ENCODE peak calls at places on chromosomes 13 and 19, in nine cellular contexts. E is hepatocyte, F is lower lobe of right lung, G is choroid plexus epithelial cell, X is GM12865, J is breast epithelium, T is cardiac muscle cell, A is BE2C, D is H1. Y is an unnamed sample.

GRCh38 chr13:111046590-111047141 is 68.4 kb upstream of the ARHGEF7 start:
- DNase-seq in G (peak; percentile 45), F (no peak), J (no peak), X (peak; percentile 73), D (no peak), E (no peak), A (no peak), T (peak; percentile 34), Y (peak; percentile 83)

GRCh38 chr19:10899171-10899653 is 27.9 kb downstream of the CARM1 start:
- DNase-seq in X (no peak), A (peak; percentile 76), T (no peak), J (peak; percentile 94), D (no peak), F (peak; percentile 76), G (no peak), E (no peak), Y (no peak)

GRCh38 chr13:28179974-28180373 is 41.6 kb downstream of the PAN3 start:
- DNase-seq in E (no peak), A (no peak), D (no peak), X (no peak), F (no peak), T (no peak), J (no peak), G (no peak), Y (no peak)

GRCh38 chr13:46992383-46992952 is 95.6 kb upstream of the HTR2A start:
- DNase-seq in E (no peak), T (peak; percentile 50), A (peak; percentile 23), F (no peak), G (peak; percentile 52), J (no peak), D (no peak), X (peak; percentile 62), Y (no peak)

GRCh38 chr19:18223860-18224524 is 2.2 kb downstream of the PDE4C start:
- DNase-seq in E (peak; percentile 64), D (peak; percentile 100), X (peak; percentile 39), A (peak; percentile 77), G (no peak), J (no peak), F (peak; percentile 70), T (peak; percentile 54), Y (peak; percentile 73)

GRCh38 chr13:57996717-57997116 is 365.2 kb downstream of the PCDH17 start:
- DNase-seq in T (peak; percentile 2), D (no peak), F (no peak), E (peak; percentile 8), G (peak; percentile 7), A (no peak), X (no peak), J (no peak), Y (no peak)

GRCh38 chr13:99322297-99323103 is 15.3 kb upstream of the GPR183 start:
- DNase-seq in X (peak; percentile 85), F (no peak), G (peak; percentile 88), A (no peak), T (peak; percentile 70), E (no peak), J (no peak), D (no peak), Y (peak; percentile 72)

GRCh38 chr19:28691683-28692082 is 521.3 kb downstream of the UQCRFS1 start:
- DNase-seq in F (no peak), A (no peak), D (no peak), T (peak; percentile 19), G (peak; percentile 34), X (no peak), E (no peak), J (no peak), Y (no peak)

GRCh38 chr13:51838235-51838846 is 6.6 kb downstream of the TMEM272 start:
- DNase-seq in J (no peak), D (no peak), X (no peak), E (no peak), A (no peak), F (no peak), T (peak; percentile 50), G (peak; percentile 67), Y (no peak)

GRCh38 chr13:40181203-40181845 is 485.1 kb downstream of the FOXO1 start:
- DNase-seq in T (peak; percentile 92), J (no peak), A (no peak), E (peak; percentile 73), X (no peak), D (no peak), G (peak; percentile 95), F (no peak), Y (no peak)

GRCh38 chr13:98265669-98266551 is 88.8 kb upstream of the RNF113B start:
- DNase-seq in A (no peak), F (no peak), E (peak; percentile 59), G (no peak), T (no peak), X (no peak), J (no peak), D (no peak), Y (no peak)

GRCh38 chr19:41531438-41532311 is 44.3 kb upstream of the CEACAM21 start:
- DNase-seq in F (peak; percentile 84), A (no peak), G (peak; percentile 81), J (peak; percentile 83), X (peak; percentile 89), T (peak; percentile 95), E (no peak), D (no peak), Y (peak; percentile 72)

GRCh38 chr19:52297601-52298358 is 811 bp downstream of the ZNF480 start:
- DNase-seq in A (no peak), F (no peak), E (no peak), J (no peak), X (no peak), T (peak; percentile 8), G (no peak), D (no peak), Y (no peak)

GRCh38 chr13:41060723-41061074 is 610 bp upstream of the WBP4 start:
- DNase-seq in A (peak; percentile 88), X (peak; percentile 94), F (peak; percentile 93), G (peak; percentile 73), E (peak; percentile 94), J (peak; percentile 82), T (peak; percentile 90), D (peak; percentile 90), Y (peak; percentile 76)

GRCh38 chr13:99344610-99345208 is 37.5 kb upstream of the GPR183 start:
- DNase-seq in X (no peak), D (peak; percentile 11), T (no peak), J (no peak), E (no peak), F (no peak), G (no peak), A (no peak), Y (no peak)

GRCh38 chr19:19817357-19817756 is 4.2 kb downstream of the ZNF506 start:
- DNase-seq in T (no peak), X (no peak), E (no peak), D (no peak), A (no peak), G (no peak), J (no peak), F (no peak), Y (no peak)

GRCh38 chr19:10418281-10419199 is 1.8 kb upstream of the PDE4A start:
- DNase-seq in D (peak; percentile 53), E (peak; percentile 17), X (no peak), J (no peak), T (peak; percentile 28), F (no peak), G (peak; percentile 29), A (peak; percentile 75), Y (peak; percentile 45)

GRCh38 chr13:111511805-111512504 is 191.5 kb downstream of the TEX29 start:
- DNase-seq in E (no peak), X (no peak), G (no peak), A (no peak), J (no peak), F (no peak), T (no peak), D (no peak), Y (no peak)

DNA sequence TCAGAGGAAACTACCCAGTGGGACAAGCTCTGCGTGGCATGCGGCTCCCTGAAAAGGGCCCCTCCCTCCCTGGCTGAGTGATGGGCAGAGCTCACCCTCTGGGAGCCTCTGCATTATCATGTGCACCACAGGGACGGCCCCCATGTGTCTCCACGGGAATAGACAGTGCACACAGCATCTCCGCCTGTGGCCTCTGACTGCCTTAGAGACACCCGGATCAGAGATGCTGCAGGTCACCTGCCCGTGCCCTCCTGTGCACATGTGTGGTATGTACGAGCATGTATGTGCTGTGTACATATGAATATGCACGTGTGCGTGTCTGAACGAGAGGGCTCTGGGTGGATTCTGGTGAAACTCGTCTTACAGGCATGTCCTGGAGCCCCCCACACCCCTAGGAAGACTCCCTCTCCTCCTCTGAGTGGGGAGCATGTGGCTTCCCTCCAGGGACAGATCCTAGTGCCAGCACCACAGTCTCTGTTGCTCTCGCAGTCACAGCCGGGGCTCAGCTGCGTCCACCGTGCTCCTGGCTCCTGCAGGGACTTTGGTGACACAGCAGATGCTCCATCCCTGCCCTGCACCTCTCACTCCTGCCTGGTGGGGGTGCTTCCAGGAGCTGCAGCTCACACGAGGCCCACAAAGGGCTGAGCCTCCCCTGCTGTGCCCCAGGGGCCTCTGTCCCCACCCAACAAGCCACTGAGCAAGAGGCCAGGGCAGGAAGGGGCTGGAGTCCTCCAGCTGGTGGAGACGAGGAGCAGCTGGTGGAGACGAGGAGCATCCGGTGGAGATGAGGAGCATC is 19.6 kb downstream of the C13orf46 start:
- DNase-seq in F (peak; percentile 32), D (no peak), E (no peak), X (no peak), T (no peak), J (no peak), A (peak; percentile 2), G (no peak), Y (no peak)
- TF ChIP-seq CTCF in F (no peak), D (no peak), E (no peak), X (peak; percentile 1), T (no peak), J (no peak), A (no peak), G (peak; percentile 15), Y (no peak)

GRCh38 chr19:4119763-4120162 is 4.2 kb downstream of the MAP2K2 start:
- DNase-seq in F (no peak), G (no peak), J (no peak), A (no peak), T (no peak), E (no peak), X (no peak), D (no peak), Y (no peak)
- TF ChIP-seq CTCF in F (no peak), G (no peak), J (no peak), A (no peak), T (no peak), E (no peak), X (no peak), D (no peak), Y (no peak)

GRCh38 chr19:36418287-36419001 is at the start of gene ZFP82:
- DNase-seq in J (peak; percentile 68), X (peak; percentile 93), T (peak; percentile 90), E (peak; percentile 92), F (peak; percentile 83), A (peak; percentile 91), D (peak; percentile 91), G (peak; percentile 83), Y (peak; percentile 94)
- TF ChIP-seq CTCF in J (no peak), X (no peak), T (peak; percentile 5), E (no peak), F (no peak), A (no peak), D (no peak), G (peak; percentile 14), Y (no peak)

DNA sequence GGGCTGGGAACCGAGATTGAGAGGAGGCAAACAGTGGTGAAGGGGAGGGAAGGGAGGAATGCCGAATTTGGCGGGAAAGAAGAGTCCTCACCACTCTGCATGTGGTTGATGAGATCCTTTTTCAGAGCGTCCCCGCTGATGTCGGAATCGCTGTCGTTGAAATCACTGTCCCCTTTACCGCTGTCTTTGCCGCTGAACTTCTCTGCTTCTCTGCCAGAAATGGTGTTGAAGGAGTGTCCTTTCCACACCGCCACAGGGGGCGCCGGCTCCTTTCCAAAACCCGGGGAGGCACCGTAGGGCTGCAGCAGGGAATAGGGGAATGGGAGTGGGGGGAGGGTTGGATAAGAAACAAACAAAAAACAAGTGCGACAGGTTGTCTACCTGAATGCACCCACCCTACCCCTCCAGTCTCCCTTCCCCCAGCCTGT is 3.1 kb downstream of the PCDH8 start:
- DNase-seq in F (no peak), D (no peak), E (no peak), A (no peak), G (no peak), T (no peak), J (no peak), X (no peak), Y (no peak)
- TF ChIP-seq CTCF in F (no peak), D (peak; percentile 26), E (peak; percentile 8), A (peak; percentile 27), G (no peak), T (no peak), J (no peak), X (peak; percentile 11), Y (no peak)